ENCODE peak calls at places on chromosomes 1 and 21, in five cellular contexts. Y, M, P, G and K are unnamed samples.

GRCh38 chr1:119068427-119068826 is 72.0 kb downstream of the WARS2 start:
- DNase-seq in P (no peak), M (no peak), Y (no peak), G (no peak), K (no peak)

GRCh38 chr1:224736619-224737352 is 120.7 kb downstream of the CNIH3 start:
- DNase-seq in M (no peak), Y (no peak), P (peak; percentile 49), G (no peak), K (no peak)

GRCh38 chr1:26350701-26351590 is 3.0 kb downstream of the CRYBG2 start:
- DNase-seq in M (no peak), Y (no peak), P (no peak), G (no peak), K (no peak)

GRCh38 chr1:215079456-215079855 is 3.1 kb upstream of the KCNK2 start:
- DNase-seq in G (no peak), P (no peak), Y (no peak), M (no peak), K (no peak)

GRCh38 chr1:161307230-161307768 is 2.5 kb downstream of the MPZ start:
- DNase-seq in G (no peak), M (no peak), Y (no peak), P (no peak), K (no peak)

GRCh38 chr21:15706686-15707085 is 23.1 kb upstream of the USP25 start:
- DNase-seq in G (no peak), P (peak; percentile 47), M (no peak), Y (peak; percentile 23), K (no peak)

GRCh38 chr1:29498126-29499100 is 262.1 kb downstream of the PTPRU start:
- DNase-seq in P (no peak), G (no peak), Y (peak; percentile 30), M (peak; percentile 55), K (peak; percentile 74)

GRCh38 chr1:223036479-223036845 is 106.6 kb downstream of the TLR5 start:
- DNase-seq in Y (no peak), G (no peak), M (no peak), P (no peak), K (peak; percentile 68)

GRCh38 chr1:148318900-148319242 is 164.2 kb downstream of the PPIAL4G start:
- DNase-seq in Y (no peak), M (no peak), P (no peak), G (no peak), K (no peak)

GRCh38 chr21:44987301-44987885 is 47.6 kb downstream of the SLX9 start:
- DNase-seq in P (no peak), Y (no peak), G (no peak), M (peak; percentile 64), K (no peak)

GRCh38 chr1:245822997-245823396 is 668.2 kb downstream of the KIF26B start:
- DNase-seq in Y (peak; percentile 42), P (no peak), G (no peak), M (no peak), K (peak; percentile 44)

GRCh38 chr1:224170748-224171478 is 12.1 kb upstream of the DEGS1 start:
- DNase-seq in G (peak; percentile 3), P (no peak), M (no peak), Y (peak; percentile 26), K (no peak)